ENCODE peak calls at places on chromosomes 6 and 20, in six cellular contexts. A is HEK293T, K is cerebellar cortex, R is NCI-H2081, G is uterus, B is NCI-H2029. T is an unnamed sample.

GRCh38 chr6:104326173-104327001 is 533.3 kb downstream of the HACE1 start:
- DNase-seq in A (no peak), K (no peak), R (no peak), G (no peak), B (no peak), T (no peak)

GRCh38 chr6:108897371-108897770 is 49.1 kb downstream of the ARMC2 start:
- DNase-seq in A (no peak), K (no peak), R (peak; percentile 47), G (no peak), B (no peak), T (no peak)

GRCh38 chr6:56647172-56647762 is 4.6 kb upstream of the DST start:
- DNase-seq in A (no peak), K (no peak), R (no peak), G (no peak), B (no peak), T (no peak)

GRCh38 chr6:34414999-34415858 is 10.6 kb downstream of the RPS10 start:
- DNase-seq in A (peak; percentile 53), K (peak; percentile 87), R (peak; percentile 53), G (peak; percentile 63), B (peak; percentile 38), T (no peak)

GRCh38 chr6:126383203-126383602 is 43.3 kb downstream of the CENPW start:
- DNase-seq in A (no peak), K (no peak), R (no peak), G (no peak), B (no peak), T (no peak)

GRCh38 chr20:11195899-11196558 is 522.2 kb upstream of the JAG1 start:
- DNase-seq in A (no peak), K (no peak), R (no peak), G (peak; percentile 35), B (no peak), T (peak; percentile 61)

GRCh38 chr6:133855994-133856393 is 32.9 kb upstream of the TCF21 start:
- DNase-seq in A (no peak), K (no peak), R (peak; percentile 1), G (no peak), B (no peak), T (no peak)

GRCh38 chr6:51105357-51105756 is 286.7 kb downstream of the TFAP2B start:
- DNase-seq in A (no peak), K (no peak), R (no peak), G (no peak), B (no peak), T (no peak)

GRCh38 chr6:63307581-63308246 is 12.1 kb downstream of the LGSN start:
- DNase-seq in A (peak; percentile 27), K (peak; percentile 26), R (peak; percentile 49), G (no peak), B (peak; percentile 6), T (no peak)

GRCh38 chr6:166620478-166621113 is 6.5 kb downstream of the RPS6KA2 start:
- DNase-seq in A (no peak), K (peak; percentile 63), R (no peak), G (no peak), B (no peak), T (no peak)

GRCh38 chr6:139109558-139109957 is 25.3 kb upstream of the HECA start:
- DNase-seq in A (no peak), K (peak; percentile 30), R (no peak), G (no peak), B (no peak), T (no peak)

GRCh38 chr20:18738055-18738454 is 75.5 kb upstream of the SCP2D1 start:
- DNase-seq in A (no peak), K (no peak), R (no peak), G (no peak), B (no peak), T (no peak)

GRCh38 chr20:12570371-12570770 is 438.4 kb upstream of the SPTLC3 start:
- DNase-seq in A (peak; percentile 36), K (peak; percentile 19), R (peak; percentile 88), G (no peak), B (peak; percentile 68), T (no peak)

GRCh38 chr20:10922941-10923340 is 249.1 kb upstream of the JAG1 start:
- DNase-seq in A (no peak), K (no peak), R (no peak), G (no peak), B (no peak), T (peak; percentile 72)

GRCh38 chr6:140572129-140572528 is 1197.7 kb upstream of the CITED2 start:
- DNase-seq in A (no peak), K (peak; percentile 28), R (no peak), G (no peak), B (no peak), T (peak; percentile 49)

GRCh38 chr6:163520956-163521355 is 106.4 kb downstream of the QKI start:
- DNase-seq in A (no peak), K (no peak), R (no peak), G (no peak), B (no peak), T (no peak)

GRCh38 chr6:135853227-135853626 is 1.7 kb downstream of the PDE7B start:
- DNase-seq in A (no peak), K (no peak), R (no peak), G (no peak), B (no peak), T (no peak)

GRCh38 chr6:79269877-79270276 is 35.4 kb upstream of the HMGN3 start:
- DNase-seq in A (no peak), K (no peak), R (no peak), G (no peak), B (no peak), T (peak; percentile 34)

GRCh38 chr6:40714143-40714542 is 127.0 kb upstream of the LRFN2 start:
- DNase-seq in A (no peak), K (no peak), R (no peak), G (no peak), B (no peak), T (no peak)

GRCh38 chr6:145147559-145147958 is 587.8 kb downstream of the EPM2A start:
- DNase-seq in A (no peak), K (no peak), R (no peak), G (no peak), B (no peak), T (no peak)

GRCh38 chr20:9945406-9945805 is 89.4 kb upstream of the ANKEF1 start:
- DNase-seq in A (no peak), K (no peak), R (no peak), G (no peak), B (no peak), T (peak; percentile 5)

GRCh38 chr6:18216411-18216810 is 47.9 kb downstream of the DEK start:
- DNase-seq in A (no peak), K (no peak), R (no peak), G (no peak), B (no peak), T (peak; percentile 9)

GRCh38 chr6:140230282-140230681 is 855.8 kb upstream of the CITED2 start:
- DNase-seq in A (no peak), K (no peak), R (no peak), G (no peak), B (no peak), T (no peak)

GRCh38 chr20:8616792-8617191 is 452.1 kb upstream of the PLCB4 start:
- DNase-seq in A (no peak), K (peak; percentile 7), R (no peak), G (no peak), B (no peak), T (no peak)

GRCh38 chr20:59988141-59988540 is 29.9 kb downstream of the CDH26 start:
- DNase-seq in A (no peak), K (no peak), R (no peak), G (no peak), B (peak; percentile 8), T (peak; percentile 63)

GRCh38 chr20:44018684-44019637 is 104.3 kb downstream of the TOX2 start:
- DNase-seq in A (no peak), K (no peak), R (no peak), G (peak; percentile 21), B (no peak), T (no peak)

GRCh38 chr20:623704-624103 is 13.6 kb upstream of the TCF15 start:
- DNase-seq in A (no peak), K (no peak), R (no peak), G (no peak), B (no peak), T (no peak)

GRCh38 chr6:28953039-28953872 is 29.5 kb upstream of the TRIM27 start:
- DNase-seq in A (peak; percentile 42), K (peak; percentile 53), R (peak; percentile 71), G (peak; percentile 24), B (peak; percentile 21), T (no peak)

GRCh38 chr6:165847407-165848098 is 184.5 kb upstream of the PDE10A start:
- DNase-seq in A (no peak), K (no peak), R (no peak), G (peak; percentile 44), B (peak; percentile 38), T (no peak)

GRCh38 chr6:125300992-125301434 is 754 bp downstream of the HDDC2 start:
- DNase-seq in A (no peak), K (peak; percentile 29), R (no peak), G (no peak), B (no peak), T (no peak)

GRCh38 chr6:5667737-5668136 is 339.0 kb downstream of the NRN1 start:
- DNase-seq in A (no peak), K (no peak), R (no peak), G (no peak), B (peak; percentile 41), T (no peak)

GRCh38 chr6:152124432-152125074 is 317.1 kb downstream of the ESR1 start:
- DNase-seq in A (peak; percentile 55), K (peak; percentile 52), R (peak; percentile 29), G (no peak), B (no peak), T (peak; percentile 31)

GRCh38 chr6:111721677-111722219 is 116.1 kb upstream of the TRAF3IP2 start:
- DNase-seq in A (peak; percentile 60), K (no peak), R (no peak), G (no peak), B (no peak), T (no peak)